ENCODE peak calls at places on chromosome 14, in ten cellular contexts. C, P, D, R, J, A, N, E, S and I are unnamed samples.

GRCh38 chr14:23675906-23676305 is 39.7 kb downstream of the DHRS2 start:
- DNase-seq in N (no peak), J (no peak), S (no peak), A (no peak), C (no peak), D (no peak), R (no peak), P (no peak), E (no peak), I (no peak)

GRCh38 chr14:95041477-95042020 is 115.8 kb downstream of the DICER1 start:
- DNase-seq in E (no peak), J (no peak), R (peak; percentile 15), C (no peak), D (no peak), S (no peak), A (no peak), P (no peak), N (no peak), I (no peak)

GRCh38 chr14:105219753-105220152 is 28.6 kb upstream of the BTBD6 start:
- DNase-seq in D (no peak), N (no peak), J (no peak), S (no peak), C (no peak), A (no peak), E (no peak), P (no peak), R (no peak), I (no peak)

GRCh38 chr14:78152246-78153068 is 17.7 kb upstream of the NRXN3 start:
- DNase-seq in S (no peak), J (no peak), D (peak; percentile 82), C (no peak), R (no peak), A (no peak), N (no peak), P (no peak), E (no peak), I (no peak)

GRCh38 chr14:99055816-99056215 is 216.2 kb downstream of the BCL11B start:
- DNase-seq in E (no peak), A (no peak), P (peak; percentile 93), N (no peak), R (no peak), C (no peak), D (no peak), S (no peak), J (no peak), I (no peak)

GRCh38 chr14:95491936-95492608 is 24.4 kb downstream of the SYNE3 start:
- DNase-seq in J (no peak), N (no peak), A (no peak), E (no peak), P (no peak), C (no peak), D (no peak), R (no peak), S (no peak), I (no peak)

GRCh38 chr14:95518045-95518751 is 1.7 kb upstream of the SYNE3 start:
- DNase-seq in S (no peak), J (no peak), C (peak; percentile 65), E (no peak), A (no peak), R (no peak), D (no peak), N (no peak), P (no peak), I (no peak)

GRCh38 chr14:76499399-76499798 is 123.5 kb downstream of the ESRRB start:
- DNase-seq in C (no peak), N (no peak), A (no peak), E (no peak), S (no peak), D (no peak), P (no peak), R (no peak), J (no peak), I (no peak)

GRCh38 chr14:30443368-30444007 is 115.5 kb upstream of the G2E3 start:
- DNase-seq in E (peak; percentile 12), J (no peak), C (peak; percentile 30), N (no peak), S (no peak), R (no peak), D (no peak), A (no peak), P (no peak), I (no peak)

GRCh38 chr14:72957213-72957612 is 30.9 kb downstream of the DCAF4 start:
- DNase-seq in N (no peak), S (no peak), D (no peak), A (no peak), P (no peak), J (no peak), C (no peak), R (no peak), E (no peak), I (no peak)

GRCh38 chr14:25132734-25133422 is 82.9 kb upstream of the STXBP6 start:
- DNase-seq in S (no peak), J (no peak), A (peak; percentile 55), D (peak; percentile 94), N (peak; percentile 79), E (peak; percentile 53), R (peak; percentile 70), P (peak; percentile 63), C (peak; percentile 23), I (no peak)

GRCh38 chr14:36465178-36465577 is 54.9 kb downstream of the NKX2-1 start:
- DNase-seq in J (no peak), R (no peak), D (no peak), S (no peak), P (no peak), A (no peak), C (no peak), E (no peak), N (no peak), I (no peak)

GRCh38 chr14:105945891-105946290 is 419.5 kb downstream of the TMEM121 start:
- DNase-seq in P (peak; percentile 59), R (no peak), E (no peak), N (no peak), S (no peak), D (no peak), C (no peak), J (no peak), A (no peak), I (no peak)

GRCh38 chr14:35163384-35163783 is 41.0 kb downstream of the PRORP start:
- DNase-seq in J (no peak), D (no peak), R (no peak), E (no peak), P (no peak), C (no peak), N (no peak), A (no peak), S (no peak), I (no peak)

GRCh38 chr14:94689218-94689984 is 77.2 kb downstream of the SERPINA3 start:
- DNase-seq in R (no peak), P (peak; percentile 66), S (peak; percentile 19), N (peak; percentile 60), J (no peak), D (peak; percentile 93), C (peak; percentile 7), E (peak; percentile 23), A (peak; percentile 67), I (no peak)

GRCh38 chr14:65302571-65303184 is 109.9 kb upstream of the FUT8 start:
- DNase-seq in D (no peak), A (no peak), E (no peak), N (no peak), R (peak; percentile 42), J (no peak), P (peak; percentile 86), S (no peak), C (no peak), I (no peak)

GRCh38 chr14:104467236-104467635 is 112.3 kb upstream of the C14orf180 start:
- DNase-seq in S (no peak), P (no peak), J (no peak), R (no peak), D (no peak), C (no peak), E (no peak), A (no peak), N (no peak), I (no peak)

GRCh38 chr14:105537580-105538474 is 11.4 kb downstream of the TMEM121 start:
- DNase-seq in D (peak; percentile 91), S (peak; percentile 68), R (peak; percentile 27), P (peak; percentile 74), C (no peak), N (no peak), E (peak; percentile 19), A (peak; percentile 71), J (no peak), I (no peak)

GRCh38 chr14:59243174-59243573 is 54.7 kb downstream of the DAAM1 start:
- DNase-seq in A (no peak), E (no peak), J (no peak), R (no peak), S (no peak), P (no peak), C (no peak), N (no peak), D (no peak), I (no peak)

GRCh38 chr14:59484611-59485174 is 376 bp downstream of the JKAMP start:
- DNase-seq in R (no peak), S (no peak), A (no peak), C (peak; percentile 32), N (no peak), D (no peak), E (no peak), P (no peak), J (peak; percentile 11), I (peak; percentile 46)

GRCh38 chr14:49879683-49880204 is 13.1 kb upstream of the ARF6 start:
- DNase-seq in J (no peak), N (no peak), S (no peak), P (peak; percentile 73), E (peak; percentile 63), C (peak; percentile 34), A (no peak), R (peak; percentile 65), D (no peak), I (peak; percentile 50)

GRCh38 chr14:89617471-89618291 is 200.6 kb upstream of the FOXN3 start:
- DNase-seq in C (peak; percentile 66), J (peak; percentile 14), P (peak; percentile 60), S (no peak), N (no peak), R (peak; percentile 56), E (no peak), A (no peak), D (no peak), I (no peak)

GRCh38 chr14:70707138-70708038 is 65.7 kb downstream of the TTC9 start:
- DNase-seq in S (no peak), E (peak; percentile 95), A (no peak), J (no peak), N (no peak), P (no peak), C (peak; percentile 84), R (no peak), D (no peak), I (no peak)

GRCh38 chr14:93332853-93333630 is at the start of gene BTBD7:
- DNase-seq in A (peak; percentile 93), J (peak; percentile 69), E (peak; percentile 94), S (peak; percentile 97), P (peak; percentile 96), R (peak; percentile 92), N (peak; percentile 95), D (peak; percentile 97), C (peak; percentile 82), I (peak; percentile 56)